ENCODE peak calls at places on chromosomes 4 and X, in ten cellular contexts. U is sigmoid colon, J is suprapubic skin, E is SK-N-SH, K is breast epithelium, X is HepG2, S is GM23338, H is Panc1, P is endothelial cell of umbilical vein, M is stomach. F is an unnamed sample.

GRCh38 chr4:3408793-3409330 is 32.9 kb upstream of the HGFAC start:
- DNase-seq in U (peak), J (peak), E (peak), K (no peak), X (no peak), S (no peak), H (no peak), P (no peak), M (no peak), F (peak)

GRCh38 chr4:110628321-110629213 is 5.7 kb upstream of the PITX2 start:
- DNase-seq in U (no peak), J (no peak), E (no peak), K (no peak), X (no peak), S (peak), H (no peak), P (no peak), M (no peak), F (no peak)

GRCh38 chr4:15145709-15146108 is 143.4 kb downstream of the CPEB2 start:
- DNase-seq in U (no peak), J (no peak), E (no peak), K (no peak), X (no peak), S (no peak), H (no peak), P (no peak), M (no peak), F (no peak)

GRCh38 chr4:52059372-52059771 is 8.3 kb downstream of the SPATA18 start:
- DNase-seq in U (no peak), J (no peak), E (no peak), K (peak), X (no peak), S (no peak), H (no peak), P (peak), M (peak), F (no peak)

GRCh38 chrX:45852884-45853283 is 652.2 kb upstream of the DIPK2B start:
- DNase-seq in U (no peak), J (no peak), E (no peak), K (no peak), X (no peak), S (peak), H (no peak), P (no peak), M (no peak), F (no peak)

GRCh38 chrX:13190051-13190450 is 129.8 kb downstream of the ATXN3L start:
- DNase-seq in U (no peak), J (no peak), E (no peak), K (no peak), X (no peak), S (no peak), H (no peak), P (no peak), M (no peak), F (no peak)

GRCh38 chr4:37434469-37434868 is 189.9 kb downstream of the NWD2 start:
- DNase-seq in U (no peak), J (no peak), E (no peak), K (no peak), X (no peak), S (peak), H (no peak), P (no peak), M (no peak), F (no peak)

GRCh38 chrX:68440940-68441339 is 7.6 kb upstream of the OPHN1 start:
- DNase-seq in U (peak), J (peak), E (peak), K (no peak), X (peak), S (no peak), H (no peak), P (peak), M (peak), F (no peak)

GRCh38 chr4:64230709-64231310 is 178.4 kb downstream of the TECRL start:
- DNase-seq in U (no peak), J (no peak), E (peak), K (no peak), X (no peak), S (peak), H (no peak), P (no peak), M (no peak), F (no peak)

GRCh38 chrX:47578692-47579091 is 3.5 kb upstream of the TIMP1 start:
- DNase-seq in U (no peak), J (peak), E (no peak), K (no peak), X (no peak), S (peak), H (no peak), P (no peak), M (no peak), F (no peak)

GRCh38 chr4:177041356-177041755 is 248.6 kb upstream of the VEGFC start:
- DNase-seq in U (no peak), J (no peak), E (no peak), K (no peak), X (no peak), S (no peak), H (no peak), P (no peak), M (no peak), F (no peak)

GRCh38 chr4:15149842-15150592 is 147.7 kb downstream of the CPEB2 start:
- DNase-seq in U (peak), J (peak), E (peak), K (peak), X (peak), S (peak), H (no peak), P (peak), M (peak), F (peak)

GRCh38 chrX:150365953-150366911 is 3.1 kb downstream of the MAMLD1 start:
- DNase-seq in U (peak), J (peak), E (no peak), K (peak), X (no peak), S (peak), H (no peak), P (peak), M (no peak), F (peak)

GRCh38 chrX:143304518-143304917 is 212.8 kb downstream of the SPANXN3 start:
- DNase-seq in U (no peak), J (no peak), E (no peak), K (no peak), X (no peak), S (no peak), H (no peak), P (no peak), M (no peak), F (no peak)

GRCh38 chr4:26566027-26566578 is 17.8 kb upstream of the TBC1D19 start:
- DNase-seq in U (no peak), J (no peak), E (no peak), K (no peak), X (no peak), S (no peak), H (no peak), P (peak), M (no peak), F (no peak)

GRCh38 chr4:140256335-140256734 is 102.4 kb upstream of the MAML3 start:
- DNase-seq in U (no peak), J (no peak), E (no peak), K (no peak), X (peak), S (no peak), H (no peak), P (peak), M (no peak), F (no peak)

GRCh38 chr4:3660086-3660927 is 105.9 kb upstream of the ADRA2C start:
- DNase-seq in U (no peak), J (no peak), E (no peak), K (no peak), X (no peak), S (no peak), H (no peak), P (no peak), M (no peak), F (no peak)

GRCh38 chr4:24768006-24768405 is 27.4 kb upstream of the SOD3 start:
- DNase-seq in U (no peak), J (no peak), E (no peak), K (no peak), X (no peak), S (no peak), H (no peak), P (no peak), M (no peak), F (no peak)

GRCh38 chr4:10629394-10629793 is 55.2 kb downstream of the CLNK start:
- DNase-seq in U (no peak), J (no peak), E (no peak), K (no peak), X (no peak), S (no peak), H (no peak), P (no peak), M (no peak), F (no peak)

GRCh38 chr4:108477527-108478108 is 142.8 kb upstream of the RPL34 start:
- DNase-seq in U (no peak), J (no peak), E (no peak), K (no peak), X (no peak), S (no peak), H (no peak), P (no peak), M (no peak), F (no peak)

GRCh38 chr4:108473163-108473720 is 147.1 kb upstream of the RPL34 start:
- DNase-seq in U (no peak), J (no peak), E (peak), K (no peak), X (no peak), S (no peak), H (no peak), P (no peak), M (no peak), F (no peak)
- TF ChIP-seq POLR2AphosphoS5 in U (no peak), J (no peak), E (no peak), K (no peak), X (no peak), S (no peak), H (no peak), P (no peak), M (no peak), F (no peak)

DNA sequence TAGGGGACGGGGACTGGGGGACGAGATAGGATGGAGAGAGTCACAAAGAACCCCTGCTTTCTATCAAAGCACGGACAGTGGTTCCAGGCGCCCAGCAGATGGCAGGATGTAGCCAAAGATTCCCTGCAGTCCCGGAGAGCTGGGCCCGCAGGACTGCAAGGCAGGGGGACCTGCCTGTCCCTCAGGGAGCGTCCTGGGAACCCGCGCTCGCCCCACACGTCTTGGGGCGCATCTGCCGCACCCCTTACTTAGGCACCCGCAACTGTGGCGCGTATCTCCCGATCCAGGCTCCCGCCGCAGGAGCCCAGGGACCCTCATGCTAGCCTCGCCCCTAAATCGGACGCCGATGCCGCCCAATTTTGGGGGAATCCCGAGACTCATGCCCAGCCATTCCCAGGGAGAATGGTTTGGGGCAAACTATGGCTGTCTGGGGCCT is 742 bp upstream of the STK32B start:
- DNase-seq in U (peak), J (peak), E (peak), K (no peak), X (peak), S (peak), H (no peak), P (peak), M (peak), F (peak)
- H3K4me3 ChIP-seq in U (peak), J (peak), E (peak), K (peak), X (no peak), S (peak), H (peak), P (peak), M (peak), F (peak)

GRCh38 chr4:78561677-78562076 is 10.1 kb downstream of the ANXA3 start:
- DNase-seq in U (no peak), J (no peak), E (no peak), K (no peak), X (peak), S (no peak), H (no peak), P (no peak), M (no peak), F (no peak)
- TF ChIP-seq POLR2AphosphoS5 in U (no peak), J (no peak), E (no peak), K (no peak), X (no peak), S (no peak), H (no peak), P (no peak), M (peak), F (no peak)

DNA sequence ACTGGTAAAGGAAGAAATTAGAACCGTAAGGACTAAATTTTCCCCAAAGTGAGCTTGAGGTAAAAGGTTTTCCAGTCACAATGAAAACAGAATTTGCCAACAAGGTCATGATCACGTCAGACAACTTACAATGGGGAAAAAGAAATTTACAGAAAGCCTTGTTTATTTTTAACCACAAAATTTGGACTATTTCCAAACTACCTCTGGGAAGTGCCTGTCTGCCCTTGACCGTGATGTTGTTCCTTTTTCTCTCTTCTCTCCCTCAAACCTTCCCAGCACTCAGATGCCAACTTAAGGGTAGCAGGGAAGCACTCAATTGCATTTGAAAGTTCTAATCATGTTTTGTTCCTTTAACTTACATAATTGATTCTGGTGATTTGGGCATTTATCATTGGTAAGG is 32.5 kb downstream of the MEPE start:
- DNase-seq in U (no peak), J (no peak), E (no peak), K (no peak), X (peak), S (peak), H (no peak), P (peak), M (no peak), F (no peak)
- H3K4me3 ChIP-seq in U (no peak), J (no peak), E (no peak), K (no peak), X (peak), S (peak), H (no peak), P (no peak), M (no peak), F (no peak)

DNA sequence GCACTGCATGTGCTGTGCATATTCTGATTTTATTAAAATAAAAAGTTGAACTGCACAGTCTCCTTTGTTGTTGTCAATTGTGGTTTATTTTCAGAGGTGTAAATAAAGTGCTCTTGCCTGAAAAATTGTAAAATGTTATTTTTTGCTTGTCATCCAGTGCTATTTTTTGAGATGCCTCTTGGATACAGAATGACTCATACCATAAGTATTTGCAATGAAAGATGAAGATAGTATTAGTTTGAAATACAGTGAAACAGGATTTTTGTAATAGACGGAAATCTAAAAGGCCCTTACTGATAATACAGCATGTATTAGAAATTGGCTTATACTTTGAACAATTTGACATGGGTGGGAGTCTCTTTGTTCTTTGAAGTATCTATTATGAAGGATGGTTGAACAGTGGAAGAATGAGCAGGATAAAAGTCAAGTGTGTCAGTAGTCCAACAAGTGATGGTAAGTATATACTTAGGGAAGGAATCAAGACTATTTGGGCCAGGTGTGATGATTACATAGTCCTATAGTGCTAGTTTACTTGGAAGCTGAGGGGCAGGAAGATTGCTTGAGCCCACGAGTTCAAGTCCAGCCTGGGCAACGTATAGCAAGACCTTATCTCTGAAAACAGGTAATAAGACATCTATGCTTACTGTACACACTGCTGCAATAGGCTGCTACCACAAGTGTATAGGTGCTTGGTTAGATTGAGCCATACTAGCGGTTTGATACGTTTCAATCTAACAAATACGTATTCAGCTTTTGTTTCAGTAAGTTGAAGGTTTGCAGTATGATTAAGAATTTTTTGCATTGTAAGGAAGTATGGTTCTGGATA is 16.4 kb downstream of the DDX3X start:
- DNase-seq in U (no peak), J (no peak), E (no peak), K (no peak), X (no peak), S (peak), H (no peak), P (peak), M (no peak), F (no peak)
- TF ChIP-seq POLR2AphosphoS5 in U (no peak), J (no peak), E (no peak), K (no peak), X (peak), S (no peak), H (no peak), P (no peak), M (no peak), F (no peak)

DNA sequence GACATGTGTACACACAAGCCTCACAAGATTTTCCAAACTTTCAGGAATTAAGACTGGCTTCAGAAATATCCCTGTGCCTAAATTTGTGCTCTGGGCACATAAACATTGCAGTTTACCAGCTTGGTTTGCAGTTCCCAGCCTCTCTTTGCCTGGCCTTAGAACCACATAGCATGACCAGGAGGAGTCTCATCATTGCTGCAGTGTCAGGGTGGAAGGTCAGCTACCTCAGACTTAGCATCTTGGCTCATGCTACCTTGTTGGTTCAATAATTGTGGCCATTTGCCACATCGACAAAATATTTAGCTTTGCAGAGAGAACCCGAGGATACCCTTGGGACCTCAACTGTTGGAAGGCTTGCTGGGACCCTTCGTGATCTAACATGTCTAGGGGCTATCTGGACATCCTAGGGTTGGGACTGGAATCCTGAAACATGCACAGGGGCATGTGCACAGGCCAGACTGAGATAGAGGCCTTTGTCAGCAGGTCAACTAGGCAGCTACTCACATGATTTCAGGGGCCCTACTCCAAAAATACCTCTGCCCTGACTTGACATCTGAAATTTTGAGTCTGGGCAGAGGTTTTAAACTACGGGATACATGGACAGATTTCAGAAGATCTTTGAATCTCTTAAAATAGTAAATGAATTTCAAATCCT is 8.0 kb upstream of the SUPT20HL2 start:
- DNase-seq in U (no peak), J (no peak), E (no peak), K (no peak), X (no peak), S (no peak), H (no peak), P (no peak), M (no peak), F (no peak)
- H3K4me3 ChIP-seq in U (no peak), J (no peak), E (no peak), K (no peak), X (no peak), S (no peak), H (no peak), P (no peak), M (no peak), F (no peak)

DNA sequence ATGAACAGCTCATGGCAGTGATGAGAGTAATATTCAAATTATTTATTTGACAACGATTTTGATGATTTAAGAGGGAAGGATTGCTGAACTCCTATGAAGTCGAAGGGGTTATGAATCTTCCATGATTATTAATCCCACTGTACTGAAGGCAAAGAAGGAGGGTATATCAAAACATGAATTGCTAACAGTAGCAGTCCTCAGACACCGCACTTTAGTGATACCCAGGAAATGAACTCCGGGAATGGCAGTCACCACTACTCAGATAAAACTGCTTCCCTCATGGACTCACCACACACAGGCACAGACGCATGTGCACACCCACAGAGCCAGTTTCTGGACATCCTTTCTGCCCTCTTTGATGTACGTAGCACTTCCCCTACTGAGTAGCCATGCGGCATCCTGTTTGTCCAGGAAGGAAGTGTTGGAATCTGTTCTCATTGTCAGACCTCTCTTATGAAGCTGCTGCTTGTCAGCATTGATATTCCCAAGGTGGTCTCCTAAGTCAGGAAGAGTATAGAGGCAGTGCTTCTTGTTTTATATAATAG is 95.7 kb downstream of the DCLK2 start:
- DNase-seq in U (no peak), J (no peak), E (no peak), K (no peak), X (no peak), S (no peak), H (no peak), P (peak), M (no peak), F (no peak)
- TF ChIP-seq POLR2AphosphoS5 in U (no peak), J (no peak), E (no peak), K (no peak), X (no peak), S (no peak), H (no peak), P (peak), M (no peak), F (no peak)

GRCh38 chr4:158172558-158173258 is at the start of gene GASK1B:
- DNase-seq in U (no peak), J (no peak), E (peak), K (no peak), X (peak), S (peak), H (no peak), P (peak), M (no peak), F (no peak)
- H3K4me3 ChIP-seq in U (peak), J (peak), E (peak), K (peak), X (peak), S (no peak), H (peak), P (peak), M (peak), F (peak)

GRCh38 chr4:119179011-119179410 is 33.5 kb upstream of the USP53 start:
- DNase-seq in U (no peak), J (no peak), E (no peak), K (no peak), X (no peak), S (no peak), H (no peak), P (no peak), M (no peak), F (no peak)
- TF ChIP-seq POLR2AphosphoS5 in U (no peak), J (no peak), E (no peak), K (no peak), X (no peak), S (no peak), H (no peak), P (no peak), M (no peak), F (no peak)